ENCODE peak calls at places on chromosome 12, in ten cellular contexts. One of them, this sample, is unnamed.

GRCh38 chr12:11652351-11653040 is 3.0 kb downstream of the ETV6 start:
- DNase-seq in EL: peak
- DNase-seq in stomach: peak
- DNase-seq in astrocyte of the cerebellum: no peak
- DNase-seq in Panc1: no peak
- DNase-seq in nephron progenitor cell: no peak
- DNase-seq in NCI-H1092 treated with DMSO at 0.1 percent for 48 hours: no peak
- DNase-seq in stimulated activated naive CD8-positive, alpha-beta T cell treated with anti-CD3 and anti-CD28 coated beads, Interleukin-15, Interleukin-2, amounts not matched to agents 100 U/mL and 50 U/mL, for 24 hours: peak
- DNase-seq in HTR-8/SVneo: no peak
- DNase-seq in GF-D8: no peak
- DNase-seq in this sample: no peak

GRCh38 chr12:28137414-28137813 is 52.8 kb upstream of the CCDC91 start:
- DNase-seq in EL: no peak
- DNase-seq in stomach: no peak
- DNase-seq in astrocyte of the cerebellum: no peak
- DNase-seq in Panc1: no peak
- DNase-seq in nephron progenitor cell: no peak
- DNase-seq in NCI-H1092 treated with DMSO at 0.1 percent for 48 hours: no peak
- DNase-seq in stimulated activated naive CD8-positive, alpha-beta T cell treated with anti-CD3 and anti-CD28 coated beads, Interleukin-15, Interleukin-2, amounts not matched to agents 100 U/mL and 50 U/mL, for 24 hours: no peak
- DNase-seq in HTR-8/SVneo: no peak
- DNase-seq in GF-D8: no peak
- DNase-seq in this sample: no peak

GRCh38 chr12:109731231-109731731 is 17.7 kb downstream of the FAM222A start:
- DNase-seq in EL: no peak
- DNase-seq in stomach: peak
- DNase-seq in astrocyte of the cerebellum: no peak
- DNase-seq in Panc1: no peak
- DNase-seq in nephron progenitor cell: peak
- DNase-seq in NCI-H1092 treated with DMSO at 0.1 percent for 48 hours: no peak
- DNase-seq in stimulated activated naive CD8-positive, alpha-beta T cell treated with anti-CD3 and anti-CD28 coated beads, Interleukin-15, Interleukin-2, amounts not matched to agents 100 U/mL and 50 U/mL, for 24 hours: peak
- DNase-seq in HTR-8/SVneo: no peak
- DNase-seq in GF-D8: no peak
- DNase-seq in this sample: no peak

GRCh38 chr12:41552507-41553047 is 364.5 kb downstream of the PDZRN4 start:
- DNase-seq in EL: peak
- DNase-seq in stomach: no peak
- DNase-seq in astrocyte of the cerebellum: no peak
- DNase-seq in Panc1: no peak
- DNase-seq in nephron progenitor cell: no peak
- DNase-seq in NCI-H1092 treated with DMSO at 0.1 percent for 48 hours: no peak
- DNase-seq in stimulated activated naive CD8-positive, alpha-beta T cell treated with anti-CD3 and anti-CD28 coated beads, Interleukin-15, Interleukin-2, amounts not matched to agents 100 U/mL and 50 U/mL, for 24 hours: no peak
- DNase-seq in HTR-8/SVneo: no peak
- DNase-seq in GF-D8: no peak
- DNase-seq in this sample: no peak

GRCh38 chr12:13205809-13206559 is 9.5 kb downstream of the EMP1 start:
- DNase-seq in EL: peak
- DNase-seq in stomach: no peak
- DNase-seq in astrocyte of the cerebellum: peak
- DNase-seq in Panc1: no peak
- DNase-seq in nephron progenitor cell: no peak
- DNase-seq in NCI-H1092 treated with DMSO at 0.1 percent for 48 hours: no peak
- DNase-seq in stimulated activated naive CD8-positive, alpha-beta T cell treated with anti-CD3 and anti-CD28 coated beads, Interleukin-15, Interleukin-2, amounts not matched to agents 100 U/mL and 50 U/mL, for 24 hours: peak
- DNase-seq in HTR-8/SVneo: peak
- DNase-seq in GF-D8: no peak
- DNase-seq in this sample: peak

GRCh38 chr12:49369723-49370145 is 2.5 kb downstream of the SPATS2 start:
- DNase-seq in EL: peak
- DNase-seq in stomach: peak
- DNase-seq in astrocyte of the cerebellum: no peak
- DNase-seq in Panc1: no peak
- DNase-seq in nephron progenitor cell: no peak
- DNase-seq in NCI-H1092 treated with DMSO at 0.1 percent for 48 hours: no peak
- DNase-seq in stimulated activated naive CD8-positive, alpha-beta T cell treated with anti-CD3 and anti-CD28 coated beads, Interleukin-15, Interleukin-2, amounts not matched to agents 100 U/mL and 50 U/mL, for 24 hours: peak
- DNase-seq in HTR-8/SVneo: no peak
- DNase-seq in GF-D8: no peak
- DNase-seq in this sample: peak

GRCh38 chr12:3441435-3441834 is 49.6 kb upstream of the PRMT8 start:
- DNase-seq in EL: no peak
- DNase-seq in stomach: no peak
- DNase-seq in astrocyte of the cerebellum: no peak
- DNase-seq in Panc1: no peak
- DNase-seq in nephron progenitor cell: no peak
- DNase-seq in NCI-H1092 treated with DMSO at 0.1 percent for 48 hours: no peak
- DNase-seq in stimulated activated naive CD8-positive, alpha-beta T cell treated with anti-CD3 and anti-CD28 coated beads, Interleukin-15, Interleukin-2, amounts not matched to agents 100 U/mL and 50 U/mL, for 24 hours: no peak
- DNase-seq in HTR-8/SVneo: no peak
- DNase-seq in GF-D8: no peak
- DNase-seq in this sample: no peak

GRCh38 chr12:77232045-77232444 is 166.7 kb upstream of the E2F7 start:
- DNase-seq in EL: peak
- DNase-seq in stomach: no peak
- DNase-seq in astrocyte of the cerebellum: no peak
- DNase-seq in Panc1: no peak
- DNase-seq in nephron progenitor cell: no peak
- DNase-seq in NCI-H1092 treated with DMSO at 0.1 percent for 48 hours: no peak
- DNase-seq in stimulated activated naive CD8-positive, alpha-beta T cell treated with anti-CD3 and anti-CD28 coated beads, Interleukin-15, Interleukin-2, amounts not matched to agents 100 U/mL and 50 U/mL, for 24 hours: no peak
- DNase-seq in HTR-8/SVneo: no peak
- DNase-seq in GF-D8: no peak
- DNase-seq in this sample: no peak

GRCh38 chr12:2794261-2794735 is 472 bp upstream of the FKBP4 start:
- DNase-seq in EL: no peak
- DNase-seq in stomach: no peak
- DNase-seq in astrocyte of the cerebellum: no peak
- DNase-seq in Panc1: no peak
- DNase-seq in nephron progenitor cell: no peak
- DNase-seq in NCI-H1092 treated with DMSO at 0.1 percent for 48 hours: peak
- DNase-seq in stimulated activated naive CD8-positive, alpha-beta T cell treated with anti-CD3 and anti-CD28 coated beads, Interleukin-15, Interleukin-2, amounts not matched to agents 100 U/mL and 50 U/mL, for 24 hours: no peak
- DNase-seq in HTR-8/SVneo: no peak
- DNase-seq in GF-D8: no peak
- DNase-seq in this sample: no peak